ENCODE peak calls at places on chromosome 5, in eight cellular contexts. T, B, U, L, D, X, H and P are unnamed samples.

GRCh38 chr5:69083412-69083811 is 10.4 kb upstream of the SLC30A5 start:
- DNase-seq in T (no peak), B (no peak), U (peak; percentile 26), L (no peak), D (no peak), X (peak; percentile 41), H (no peak), P (no peak)

GRCh38 chr5:116557669-116558271 is 16.9 kb downstream of the SEMA6A start:
- DNase-seq in T (no peak), B (peak; percentile 29), U (no peak), L (no peak), D (no peak), X (peak; percentile 26), H (peak; percentile 21), P (peak; percentile 29)

GRCh38 chr5:84382363-84383295 is 2.1 kb downstream of the EDIL3 start:
- DNase-seq in T (peak; percentile 4), B (no peak), U (peak; percentile 52), L (peak; percentile 75), D (peak; percentile 41), X (peak; percentile 67), H (peak; percentile 64), P (peak; percentile 7)

GRCh38 chr5:151115272-151115905 is 34.6 kb upstream of the TNIP1 start:
- DNase-seq in T (peak; percentile 69), B (peak; percentile 59), U (peak; percentile 87), L (peak; percentile 84), D (peak; percentile 79), X (peak; percentile 90), H (peak; percentile 67), P (peak; percentile 68)

GRCh38 chr5:158619083-158619788 is 480.5 kb downstream of the EBF1 start:
- DNase-seq in T (no peak), B (no peak), U (no peak), L (no peak), D (no peak), X (no peak), H (no peak), P (no peak)

GRCh38 chr5:179405426-179406030 is 60.3 kb upstream of the ADAMTS2 start:
- DNase-seq in T (no peak), B (no peak), U (no peak), L (no peak), D (no peak), X (no peak), H (no peak), P (peak; percentile 16)

GRCh38 chr5:50702615-50703325 is 36.3 kb downstream of the PARP8 start:
- DNase-seq in T (no peak), B (no peak), U (no peak), L (no peak), D (no peak), X (no peak), H (no peak), P (no peak)

GRCh38 chr5:109451161-109451560 is 41.4 kb upstream of the PJA2 start:
- DNase-seq in T (no peak), B (no peak), U (no peak), L (no peak), D (no peak), X (peak; percentile 18), H (no peak), P (no peak)

GRCh38 chr5:171850354-171850947 is 64.8 kb downstream of the SMIM23 start:
- DNase-seq in T (no peak), B (no peak), U (peak; percentile 40), L (peak; percentile 26), D (peak; percentile 50), X (no peak), H (peak; percentile 38), P (no peak)
- TF ChIP-seq CTCF in T (no peak), B (no peak), U (no peak), L (peak; percentile 45), D (no peak), X (no peak), H (peak; percentile 6), P (no peak)

GRCh38 chr5:76337949-76338589 is 65.0 kb upstream of the IQGAP2 start:
- DNase-seq in T (peak; percentile 67), B (peak; percentile 63), U (peak; percentile 92), L (peak; percentile 31), D (no peak), X (peak; percentile 79), H (peak; percentile 35), P (peak; percentile 61)
- TF ChIP-seq CTCF in T (peak; percentile 41), B (peak; percentile 57), U (no peak), L (peak; percentile 39), D (no peak), X (peak; percentile 70), H (peak; percentile 17), P (peak; percentile 34)

GRCh38 chr5:176676361-176676824 is 29.1 kb downstream of the TSPAN17 start:
- DNase-seq in T (peak; percentile 60), B (peak; percentile 65), U (no peak), L (no peak), D (no peak), X (no peak), H (peak; percentile 30), P (peak; percentile 71)

GRCh38 chr5:176677209-176677931 is 30.1 kb downstream of the TSPAN17 start:
- DNase-seq in T (no peak), B (no peak), U (no peak), L (no peak), D (no peak), X (no peak), H (no peak), P (no peak)

GRCh38 chr5:176673651-176674583 is 26.6 kb downstream of the TSPAN17 start:
- DNase-seq in T (no peak), B (no peak), U (no peak), L (no peak), D (no peak), X (no peak), H (no peak), P (peak; percentile 24)

GRCh38 chr5:176674799-176675198 is 27.5 kb downstream of the TSPAN17 start:
- DNase-seq in T (no peak), B (no peak), U (no peak), L (no peak), D (no peak), X (no peak), H (no peak), P (no peak)

DNA sequence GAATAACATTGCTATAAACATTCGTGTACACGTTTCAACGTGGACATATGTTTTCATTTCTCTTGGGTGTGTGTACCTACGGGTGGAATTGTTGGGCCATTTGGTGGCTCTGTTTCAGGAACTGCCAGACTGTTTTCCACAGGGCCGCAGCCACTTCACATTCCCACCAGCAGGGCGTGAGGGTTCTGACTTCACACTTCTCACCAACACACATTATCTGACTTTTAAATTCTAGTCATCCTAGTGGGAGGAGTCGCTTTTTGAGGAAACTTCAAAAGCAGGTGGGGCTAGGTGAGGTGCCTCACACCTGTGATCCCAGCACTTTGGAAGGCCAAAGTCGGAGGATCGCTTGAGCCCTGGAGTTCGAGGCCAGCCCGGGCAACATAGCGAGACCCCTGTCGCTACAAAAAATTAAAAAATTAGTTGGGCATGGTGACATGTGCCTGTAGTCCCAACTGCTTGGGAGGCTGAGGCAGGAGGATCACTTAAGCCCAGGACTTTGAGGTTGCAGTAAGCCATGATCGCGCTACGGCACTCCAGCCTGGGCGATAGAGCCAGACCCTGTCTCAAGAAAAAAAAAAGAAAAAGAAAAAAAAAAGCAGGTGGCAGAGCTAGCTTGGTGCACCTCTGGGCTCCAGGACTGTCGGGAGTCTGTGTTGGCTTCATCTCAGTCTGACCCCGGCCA is 28.5 kb downstream of the TSPAN17 start:
- DNase-seq in T (no peak), B (no peak), U (peak; percentile 62), L (peak; percentile 48), D (no peak), X (peak; percentile 68), H (peak; percentile 13), P (no peak)
- TF ChIP-seq CTCF in T (no peak), B (no peak), U (no peak), L (peak; percentile 53), D (peak; percentile 7), X (peak; percentile 76), H (peak; percentile 57), P (no peak)

DNA sequence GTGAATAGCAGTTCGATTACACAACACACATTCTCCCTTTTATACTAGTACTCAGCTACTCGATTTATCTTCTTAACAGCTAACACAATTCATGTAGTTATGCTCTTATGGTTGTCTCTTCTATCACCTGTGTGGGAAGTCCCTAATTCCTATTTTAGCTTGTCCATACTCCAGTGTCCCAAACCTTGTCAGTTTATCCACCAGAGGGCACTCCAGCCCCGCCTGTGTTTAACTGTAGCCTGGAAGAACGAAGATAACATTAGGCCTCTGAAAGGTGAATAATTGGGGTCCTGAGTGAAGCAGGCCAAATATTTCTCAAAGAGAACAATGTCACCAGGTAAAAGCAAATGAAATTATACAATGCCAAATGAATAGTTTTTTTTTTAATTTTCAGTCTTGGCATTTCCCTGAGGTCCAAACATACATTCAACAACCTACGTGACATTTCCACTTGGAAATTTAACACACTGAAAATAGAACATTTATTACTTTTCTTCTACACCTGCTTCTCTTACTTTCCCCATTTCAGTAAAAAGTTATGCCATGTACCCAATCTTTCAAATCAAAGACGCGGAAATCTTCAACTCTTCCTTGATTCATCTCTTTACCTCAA is 560.7 kb downstream of the HTR1A start:
- DNase-seq in T (peak; percentile 5), B (peak; percentile 8), U (peak; percentile 53), L (peak; percentile 75), D (peak; percentile 41), X (peak; percentile 82), H (peak; percentile 39), P (peak; percentile 7)
- TF ChIP-seq CTCF in T (peak; percentile 75), B (peak; percentile 78), U (peak; percentile 94), L (peak; percentile 85), D (peak; percentile 40), X (peak; percentile 78), H (peak; percentile 76), P (peak; percentile 64)

GRCh38 chr5:37724395-37725125 is 115.3 kb downstream of the GDNF start:
- DNase-seq in T (no peak), B (no peak), U (no peak), L (no peak), D (no peak), X (no peak), H (no peak), P (no peak)
- TF ChIP-seq CTCF in T (no peak), B (no peak), U (no peak), L (no peak), D (no peak), X (no peak), H (no peak), P (no peak)

GRCh38 chr5:171363846-171364245 is 23.8 kb upstream of the NPM1 start:
- DNase-seq in T (peak; percentile 37), B (peak; percentile 29), U (no peak), L (no peak), D (no peak), X (no peak), H (no peak), P (no peak)

GRCh38 chr5:171369056-171369455 is 18.6 kb upstream of the NPM1 start:
- DNase-seq in T (no peak), B (no peak), U (no peak), L (no peak), D (no peak), X (no peak), H (no peak), P (no peak)

GRCh38 chr5:171367424-171368370 is 20.0 kb upstream of the NPM1 start:
- DNase-seq in T (no peak), B (peak; percentile 24), U (no peak), L (no peak), D (no peak), X (no peak), H (no peak), P (no peak)

GRCh38 chr5:171366645-171367044 is 21.0 kb upstream of the NPM1 start:
- DNase-seq in T (no peak), B (no peak), U (no peak), L (no peak), D (no peak), X (no peak), H (no peak), P (no peak)

DNA sequence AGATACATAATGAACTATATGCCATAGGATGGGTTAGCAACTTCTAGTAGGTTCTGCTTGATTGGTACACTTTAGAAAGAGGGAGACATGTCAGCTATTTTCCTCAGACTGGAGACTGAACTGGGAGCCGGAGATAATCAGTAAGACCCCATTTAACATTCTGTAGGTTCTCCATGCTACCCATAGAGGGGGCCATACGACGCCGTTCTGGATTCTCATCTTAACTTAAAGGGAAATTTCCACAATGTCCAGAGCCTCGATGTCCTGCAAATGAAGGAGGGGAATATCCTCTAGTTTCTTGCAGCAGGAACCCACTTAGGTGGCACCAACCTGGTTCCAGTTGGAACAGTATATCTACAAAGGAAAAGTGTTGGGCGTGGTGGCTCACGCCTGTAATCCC is 22.3 kb upstream of the NPM1 start:
- DNase-seq in T (no peak), B (no peak), U (no peak), L (peak; percentile 15), D (no peak), X (no peak), H (peak; percentile 5), P (no peak)
- TF ChIP-seq CTCF in T (peak; percentile 24), B (peak; percentile 43), U (no peak), L (peak; percentile 52), D (no peak), X (peak; percentile 45), H (peak; percentile 31), P (peak; percentile 36)